ENCODE peak calls at places on chromosomes 7 and 10, in seven cellular contexts. U, J, O, Y, B, E and S are unnamed samples.

GRCh38 chr7:117212969-117213877 is 109.6 kb downstream of the WNT2 start:
- DNase-seq in O (peak; percentile 75), Y (peak; percentile 78), U (no peak), J (no peak), B (peak; percentile 54), E (no peak), S (no peak)

GRCh38 chr7:5077740-5078139 is 32.1 kb downstream of the RBAK start:
- DNase-seq in Y (no peak), J (peak; percentile 23), U (no peak), O (peak; percentile 12), B (no peak), E (no peak), S (peak; percentile 8)

GRCh38 chr10:79444243-79445119 is 943 bp downstream of the ZCCHC24 start:
- DNase-seq in O (peak; percentile 43), B (peak; percentile 77), E (no peak), U (peak; percentile 87), J (no peak), Y (no peak), S (peak; percentile 69)

GRCh38 chr10:69409176-69409495 is 7.6 kb downstream of the TACR2 start:
- DNase-seq in E (no peak), J (no peak), U (no peak), O (no peak), Y (no peak), B (no peak), S (peak; percentile 39)

GRCh38 chr10:126569513-126570447 is 100.7 kb downstream of the C10orf90 start:
- DNase-seq in B (no peak), U (no peak), Y (peak; percentile 92), E (no peak), O (peak; percentile 91), J (no peak), S (no peak)

GRCh38 chr7:141541375-141541774 is 9.8 kb upstream of the AGK start:
- DNase-seq in B (no peak), J (no peak), O (no peak), Y (no peak), U (no peak), E (no peak), S (no peak)

GRCh38 chr10:131400518-131400917 is 89.0 kb upstream of the TCERG1L start:
- DNase-seq in E (no peak), Y (no peak), J (no peak), B (no peak), U (no peak), O (no peak), S (no peak)

GRCh38 chr7:135714534-135715009 is 13.4 kb downstream of the SLC13A4 start:
- DNase-seq in Y (peak; percentile 52), O (peak; percentile 58), E (no peak), B (no peak), J (peak; percentile 20), U (no peak), S (no peak)

GRCh38 chr7:10225265-10225664 is 748.4 kb upstream of the PHF14 start:
- DNase-seq in O (no peak), E (no peak), B (no peak), U (no peak), Y (peak; percentile 13), J (no peak), S (no peak)

GRCh38 chr7:29479606-29480200 is 83.9 kb upstream of the PRR15 start:
- DNase-seq in Y (no peak), U (no peak), J (peak; percentile 36), B (no peak), E (no peak), O (no peak), S (peak; percentile 40)

GRCh38 chr7:98619450-98620321 is 2.6 kb downstream of the NPTX2 start:
- DNase-seq in E (no peak), U (peak; percentile 62), Y (peak; percentile 57), O (no peak), J (no peak), B (no peak), S (no peak)

GRCh38 chr10:12194752-12195271 is 879 bp downstream of the NUDT5 start:
- DNase-seq in E (no peak), B (peak; percentile 82), O (peak; percentile 51), U (peak; percentile 55), J (peak; percentile 14), Y (peak; percentile 12), S (peak; percentile 87)

GRCh38 chr10:124328514-124329220 is 90.1 kb downstream of the OAT start:
- DNase-seq in U (no peak), J (no peak), Y (no peak), O (no peak), E (no peak), B (no peak), S (no peak)

GRCh38 chr7:17773289-17773626 is 167.0 kb downstream of the SNX13 start:
- DNase-seq in E (no peak), B (no peak), U (peak; percentile 39), J (no peak), Y (peak; percentile 92), O (peak; percentile 93), S (peak; percentile 46)

GRCh38 chr10:3895045-3895609 is 110.1 kb upstream of the KLF6 start:
- DNase-seq in E (no peak), Y (peak; percentile 66), J (no peak), B (no peak), O (peak; percentile 77), U (no peak), S (no peak)

DNA sequence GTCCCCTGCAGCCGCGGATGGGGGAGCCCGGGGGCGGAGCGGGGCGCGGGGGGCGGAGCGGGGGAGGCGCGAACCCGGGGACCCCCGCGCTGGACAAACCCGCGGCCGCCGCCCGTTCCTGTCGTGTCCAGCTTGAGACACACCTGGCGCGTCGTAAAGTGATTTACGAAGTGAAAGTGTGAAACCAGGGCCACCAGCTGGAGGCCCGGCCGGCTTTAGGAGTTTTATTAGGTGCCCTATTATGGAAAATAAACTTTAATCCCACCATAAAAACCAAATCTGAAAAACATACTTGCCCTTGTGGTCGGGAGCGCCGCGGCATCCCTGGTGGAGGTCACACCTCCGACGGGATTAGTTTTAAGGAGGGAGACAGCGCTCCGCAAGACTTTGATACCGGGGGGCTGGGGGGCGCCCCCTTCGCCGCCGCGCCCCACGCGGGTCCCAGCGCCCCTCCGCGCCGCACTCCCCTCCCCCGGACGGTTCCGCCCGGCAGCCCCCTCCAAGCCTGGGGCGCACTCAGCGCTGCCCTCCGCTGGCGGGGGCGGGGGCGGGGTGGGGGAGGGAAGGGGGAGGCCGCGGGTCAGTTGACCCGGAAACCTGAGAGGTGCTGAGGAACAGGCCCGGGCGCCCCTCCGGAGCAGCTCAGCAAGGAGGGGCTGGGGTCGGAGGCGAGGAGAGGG is 10.3 kb downstream of the MNX1 start:
- DNase-seq in E (no peak), Y (no peak), B (no peak), J (no peak), O (no peak), U (no peak), S (no peak)
- H3K27ac ChIP-seq in E (no peak overlapping the region), Y (no peak overlapping the region), B (no peak overlapping the region), J (no peak overlapping the region), O (no peak overlapping the region), U (no peak overlapping the region), S (no peak overlapping the region)

GRCh38 chr7:93821463-93821862 is 69.1 kb downstream of the TFPI2 start:
- DNase-seq in U (no peak), J (no peak), B (no peak), O (no peak), Y (no peak), E (no peak), S (no peak)
- H3K4me3 ChIP-seq in U (no peak overlapping the region), J (no peak overlapping the region), B (no peak overlapping the region), O (no peak overlapping the region), Y (no peak overlapping the region), E (no peak overlapping the region), S (no peak overlapping the region)

DNA sequence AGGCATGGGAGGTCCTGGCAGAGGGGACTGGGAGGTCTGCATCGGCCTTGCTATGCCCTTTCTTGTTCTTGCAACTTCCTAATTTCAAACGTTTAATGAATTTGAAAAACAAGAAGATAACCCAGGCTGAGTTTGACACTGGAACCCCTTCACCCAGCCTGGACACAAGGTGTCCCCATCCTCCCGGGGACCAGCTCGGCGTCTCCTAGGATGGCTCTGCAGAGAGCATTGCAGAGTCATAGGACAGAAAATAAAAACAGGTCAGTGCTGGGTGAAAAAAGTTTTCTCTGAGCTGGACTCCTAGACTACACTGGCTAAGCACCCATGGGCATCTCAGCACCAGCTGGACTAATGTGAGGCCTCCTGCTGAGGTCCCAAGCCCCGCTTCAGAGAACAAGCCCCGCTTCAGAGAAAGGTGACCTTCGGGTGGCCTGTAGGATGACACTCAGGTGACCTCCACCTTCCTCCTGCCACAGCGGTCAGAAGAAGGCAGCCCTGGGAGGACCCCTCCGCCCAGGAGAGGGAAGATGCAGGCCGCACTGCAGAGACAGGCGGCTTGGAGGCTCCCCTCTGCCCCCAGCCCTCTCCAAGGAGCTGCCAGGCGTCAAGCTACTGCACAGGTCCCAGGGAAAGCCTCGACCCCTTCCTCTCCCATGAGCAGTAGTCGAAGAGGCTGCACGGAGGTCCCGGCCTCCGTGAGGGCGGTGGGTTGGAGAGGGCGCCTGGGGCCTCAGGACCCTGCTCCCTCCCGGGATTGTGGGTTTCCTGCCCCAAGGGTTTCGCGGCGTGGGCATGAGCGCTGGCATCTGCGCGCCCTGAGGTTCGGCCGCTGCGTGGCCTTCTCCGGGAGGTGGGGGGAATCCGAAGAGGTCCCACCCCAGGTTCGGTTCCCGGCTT is 9.2 kb upstream of the UNCX start:
- DNase-seq in J (peak; percentile 25), B (no peak), U (no peak), Y (no peak), E (no peak), O (no peak), S (peak; percentile 33)
- TF ChIP-seq CTCF in J (no peak), B (no peak), U (no peak), Y (no peak), E (no peak), O (no peak), S (no peak)

GRCh38 chr10:114782666-114783065 is 38.9 kb upstream of the FHIP2A start:
- DNase-seq in U (no peak), Y (no peak), O (no peak), J (no peak), B (no peak), E (no peak), S (no peak)

GRCh38 chr10:114780610-114781184 is 40.9 kb upstream of the FHIP2A start:
- DNase-seq in U (no peak), O (no peak), J (no peak), Y (no peak), B (no peak), E (no peak), S (no peak)

GRCh38 chr10:114777415-114777814 is 44.2 kb upstream of the FHIP2A start:
- DNase-seq in J (no peak), U (no peak), Y (no peak), O (no peak), B (no peak), E (no peak), S (no peak)

GRCh38 chr10:114776908-114777307 is 44.7 kb upstream of the FHIP2A start:
- DNase-seq in E (no peak), U (no peak), O (no peak), B (no peak), J (no peak), Y (no peak), S (no peak)

DNA sequence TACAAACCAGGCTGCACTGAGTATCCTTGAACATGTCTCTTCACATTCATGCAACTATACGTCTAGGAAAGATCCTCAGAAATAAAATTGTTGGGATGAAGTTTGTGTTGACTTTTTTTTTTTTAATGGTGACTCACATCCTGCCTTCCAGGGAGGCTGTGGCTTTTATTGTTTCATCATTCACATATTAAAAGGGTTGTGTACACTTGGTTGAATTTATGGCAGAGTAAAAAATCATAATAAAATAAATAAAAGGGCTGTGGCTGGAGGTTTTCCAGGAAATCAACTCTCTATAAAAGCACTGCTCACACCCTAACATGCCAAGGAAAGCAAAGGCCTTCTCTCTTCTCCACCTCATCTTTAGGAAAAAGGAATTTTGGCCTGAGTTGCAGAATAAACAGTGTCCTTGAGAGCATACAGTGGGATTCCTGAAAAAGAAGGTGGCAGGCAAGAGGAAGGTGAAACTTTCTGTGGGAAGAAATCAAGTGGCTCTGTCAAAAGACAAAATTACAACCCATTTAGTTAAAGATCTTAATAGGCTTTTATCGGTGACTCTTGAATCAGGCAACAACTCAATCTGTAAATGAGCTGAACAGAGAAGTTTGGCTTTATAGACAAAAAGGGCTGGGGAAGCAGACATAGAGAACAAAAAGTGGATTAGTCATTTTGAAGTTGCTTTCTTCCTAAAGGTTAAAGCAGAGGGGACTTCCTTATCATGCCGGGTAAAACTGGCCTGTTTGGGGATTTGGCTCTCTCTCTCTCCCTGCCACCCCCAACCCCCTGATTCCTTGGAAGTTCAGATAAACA is 41.6 kb upstream of the FHIP2A start:
- DNase-seq in E (no peak), J (no peak), Y (peak; percentile 88), B (no peak), O (peak; percentile 72), U (no peak), S (no peak)
- H3K27ac ChIP-seq in E (peak overlapping the region; percentile 40), J (no peak overlapping the region), Y (peak overlapping the region; percentile 61), B (peak overlapping the region; percentile 47), O (peak overlapping the region; percentile 54), U (no peak overlapping the region), S (no peak overlapping the region)